ENCODE peak calls at places on chromosomes 5 and 9, in five cellular contexts. A is CD8-positive, alpha-beta T cell; T is right cardiac atrium; U is body of pancreas; K is fibroblast of lung. V is an unnamed sample.

GRCh38 chr5:83011990-83012389 is 65.2 kb downstream of the TMEM167A start:
- DNase-seq in A (no peak), T (no peak), U (no peak), K (no peak), V (no peak)

GRCh38 chr9:76793784-76794431 is 29.7 kb downstream of the PCA3 start:
- DNase-seq in A (no peak), T (no peak), U (no peak), K (no peak), V (no peak)

GRCh38 chr5:151005975-151006576 is 14.3 kb upstream of the GPX3 start:
- DNase-seq in A (no peak), T (peak), U (peak), K (peak), V (no peak)

GRCh38 chr5:168443950-168444700 is 42.1 kb upstream of the RARS1 start:
- DNase-seq in A (no peak), T (no peak), U (no peak), K (peak), V (no peak)

GRCh38 chr5:137858223-137858916 is 9.3 kb upstream of the MYOT start:
- DNase-seq in A (no peak), T (no peak), U (no peak), K (peak), V (no peak)

GRCh38 chr9:36170531-36170930 is 1.3 kb downstream of the CCIN start:
- DNase-seq in A (no peak), T (no peak), U (no peak), K (no peak), V (no peak)

GRCh38 chr9:4970970-4971641 is 14.0 kb upstream of the JAK2 start:
- DNase-seq in A (no peak), T (no peak), U (no peak), K (no peak), V (no peak)

GRCh38 chr5:135565256-135565655 is 13.5 kb downstream of the CXCL14 start:
- DNase-seq in A (no peak), T (no peak), U (no peak), K (no peak), V (no peak)

GRCh38 chr9:101028346-101029299 is at the start of gene PLPPR1:
- DNase-seq in A (no peak), T (peak), U (peak), K (peak), V (no peak)

GRCh38 chr9:89311346-89312153 is 555 bp downstream of the CKS2 start:
- DNase-seq in A (no peak), T (no peak), U (no peak), K (no peak), V (no peak)

GRCh38 chr5:142717582-142718215 is 31.8 kb upstream of the FGF1 start:
- DNase-seq in A (no peak), T (no peak), U (peak), K (peak), V (no peak)

GRCh38 chr5:72013741-72014703 is 93.3 kb upstream of the MAP1B start:
- DNase-seq in A (no peak), T (no peak), U (peak), K (peak), V (no peak)

GRCh38 chr9:20526500-20527319 is 95.6 kb downstream of the MLLT3 start:
- DNase-seq in A (no peak), T (no peak), U (no peak), K (peak), V (no peak)

GRCh38 chr5:111694183-111694582 is 62.8 kb downstream of the NREP start:
- DNase-seq in A (no peak), T (no peak), U (no peak), K (peak), V (no peak)

GRCh38 chr5:78810098-78810497 is 161.5 kb upstream of the LHFPL2 start:
- DNase-seq in A (no peak), T (no peak), U (no peak), K (no peak), V (no peak)

GRCh38 chr9:31355965-31356364 is 1028.5 kb upstream of the ACO1 start:
- DNase-seq in A (no peak), T (no peak), U (no peak), K (no peak), V (no peak)

GRCh38 chr9:94014066-94014654 is 59.0 kb upstream of the BARX1 start:
- DNase-seq in A (no peak), T (no peak), U (no peak), K (peak), V (no peak)

GRCh38 chr5:119055267-119055666 is 15.6 kb upstream of the DMXL1 start:
- DNase-seq in A (no peak), T (no peak), U (no peak), K (peak), V (no peak)

GRCh38 chr5:132825824-132826391 is 4.5 kb downstream of the SHROOM1 start:
- DNase-seq in A (no peak), T (no peak), U (no peak), K (no peak), V (no peak)

GRCh38 chr5:133289686-133290367 is 238.0 kb downstream of the HSPA4 start:
- DNase-seq in A (no peak), T (no peak), U (no peak), K (no peak), V (no peak)

GRCh38 chr9:123399803-123400378 is 43.9 kb downstream of the CRB2 start:
- DNase-seq in A (no peak), T (no peak), U (no peak), K (no peak), V (no peak)

GRCh38 chr9:86892576-86892975 is 54.7 kb downstream of the GAS1 start:
- DNase-seq in A (no peak), T (no peak), U (no peak), K (no peak), V (no peak)

GRCh38 chr5:64869419-64869818 is 100.7 kb downstream of the CWC27 start:
- DNase-seq in A (no peak), T (no peak), U (no peak), K (peak), V (peak)

GRCh38 chr5:1431021-1431811 is 14.0 kb downstream of the SLC6A3 start:
- DNase-seq in A (no peak), T (no peak), U (peak), K (no peak), V (no peak)

GRCh38 chr5:41427505-41427904 is 82.9 kb downstream of the PLCXD3 start:
- DNase-seq in A (no peak), T (no peak), U (no peak), K (no peak), V (no peak)

GRCh38 chr5:173464813-173465212 is 136.6 kb upstream of the STC2 start:
- DNase-seq in A (no peak), T (no peak), U (no peak), K (no peak), V (no peak)

GRCh38 chr5:118891252-118891651 is 97.1 kb downstream of the DTWD2 start:
- DNase-seq in A (no peak), T (no peak), U (no peak), K (no peak), V (peak)

GRCh38 chr5:89878140-89878570 is 531.4 kb downstream of the CETN3 start:
- DNase-seq in A (no peak), T (no peak), U (no peak), K (peak), V (peak)

GRCh38 chr9:90658181-90658580 is 15.6 kb upstream of the DIRAS2 start:
- DNase-seq in A (no peak), T (no peak), U (no peak), K (no peak), V (no peak)

GRCh38 chr5:179874136-179874535 is 15.5 kb upstream of the MRNIP start:
- DNase-seq in A (no peak), T (no peak), U (no peak), K (no peak), V (no peak)

GRCh38 chr5:98121036-98121936 is 652.2 kb upstream of the RGMB start:
- DNase-seq in A (no peak), T (no peak), U (no peak), K (no peak), V (no peak)
- H3K4me3 ChIP-seq in A (no peak), T (no peak), U (no peak), K (no peak), V (no peak)

DNA sequence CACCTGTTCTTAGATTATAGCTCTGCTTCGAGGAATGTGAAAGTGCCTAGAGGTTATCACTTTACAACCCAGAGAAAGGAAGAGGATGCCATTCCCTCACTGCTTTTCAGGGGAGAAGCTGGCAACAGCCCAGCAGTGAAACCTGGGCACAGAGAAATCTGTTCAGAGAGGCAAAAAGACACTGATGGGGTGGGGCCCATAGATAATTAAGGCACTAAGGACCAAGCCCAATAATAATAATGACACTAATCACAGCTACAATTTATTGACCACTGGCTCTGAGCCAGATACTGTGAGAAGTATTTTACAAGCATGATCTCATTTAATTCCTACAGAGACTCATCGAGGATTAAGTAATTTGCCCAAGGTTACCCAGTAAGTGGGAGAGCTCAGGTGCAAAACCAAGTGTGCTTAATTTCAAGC is 168.3 kb downstream of the PIK3R1 start:
- DNase-seq in A (no peak), T (no peak), U (no peak), K (no peak), V (no peak)
- H3K4me3 ChIP-seq in A (no peak), T (no peak), U (no peak), K (no peak), V (no peak)

DNA sequence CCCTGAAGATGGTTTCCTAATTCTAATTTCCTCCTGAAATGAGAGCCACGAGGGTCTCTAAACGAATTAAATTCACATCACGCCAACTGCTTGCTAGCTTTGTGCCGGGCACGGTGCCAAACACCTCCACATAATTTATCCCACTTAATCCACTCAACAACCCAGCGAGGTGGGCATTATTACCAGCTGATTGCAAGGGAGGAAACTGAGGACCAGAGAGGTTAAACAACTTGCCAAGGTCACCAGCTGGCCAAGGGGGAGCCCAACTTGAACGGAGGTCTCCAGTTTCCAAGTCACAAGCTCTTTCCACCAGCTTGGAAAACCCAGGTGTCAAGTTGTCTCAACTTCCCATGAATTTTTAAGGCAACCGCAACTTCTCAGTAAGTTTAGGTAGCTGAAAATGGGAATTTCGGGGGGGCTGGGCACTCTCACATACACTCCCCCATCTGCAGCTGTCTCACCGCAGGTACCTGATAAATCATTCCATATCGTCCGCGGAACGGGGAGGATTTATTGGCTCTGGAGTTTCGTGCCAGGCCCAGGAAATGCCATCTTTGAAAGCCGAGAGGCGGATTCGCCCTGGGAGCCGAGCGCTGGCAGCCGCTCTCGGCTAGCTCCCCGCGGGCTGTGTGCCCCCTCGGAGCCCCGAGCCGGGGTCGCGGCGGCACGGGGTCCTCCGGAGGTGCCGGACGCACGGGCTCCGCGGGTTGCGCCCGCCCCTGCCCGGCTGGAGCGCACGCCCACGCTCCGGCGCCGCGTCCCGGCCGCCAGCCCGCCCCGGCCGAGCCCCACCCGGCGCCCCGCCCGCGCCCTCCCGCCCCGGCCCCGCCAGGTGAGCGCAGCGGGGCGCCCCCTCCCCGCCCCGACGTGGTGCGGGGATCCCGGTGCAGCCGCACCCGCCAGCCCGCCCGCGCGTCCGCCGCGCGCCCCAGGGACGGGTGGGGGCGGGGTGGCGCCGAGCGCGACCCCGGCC is 628 bp downstream of the PTPN3 start:
- DNase-seq in A (no peak), T (no peak), U (peak), K (no peak), V (no peak)
- H3K4me3 ChIP-seq in A (no peak), T (peak), U (peak), K (peak), V (peak)

DNA sequence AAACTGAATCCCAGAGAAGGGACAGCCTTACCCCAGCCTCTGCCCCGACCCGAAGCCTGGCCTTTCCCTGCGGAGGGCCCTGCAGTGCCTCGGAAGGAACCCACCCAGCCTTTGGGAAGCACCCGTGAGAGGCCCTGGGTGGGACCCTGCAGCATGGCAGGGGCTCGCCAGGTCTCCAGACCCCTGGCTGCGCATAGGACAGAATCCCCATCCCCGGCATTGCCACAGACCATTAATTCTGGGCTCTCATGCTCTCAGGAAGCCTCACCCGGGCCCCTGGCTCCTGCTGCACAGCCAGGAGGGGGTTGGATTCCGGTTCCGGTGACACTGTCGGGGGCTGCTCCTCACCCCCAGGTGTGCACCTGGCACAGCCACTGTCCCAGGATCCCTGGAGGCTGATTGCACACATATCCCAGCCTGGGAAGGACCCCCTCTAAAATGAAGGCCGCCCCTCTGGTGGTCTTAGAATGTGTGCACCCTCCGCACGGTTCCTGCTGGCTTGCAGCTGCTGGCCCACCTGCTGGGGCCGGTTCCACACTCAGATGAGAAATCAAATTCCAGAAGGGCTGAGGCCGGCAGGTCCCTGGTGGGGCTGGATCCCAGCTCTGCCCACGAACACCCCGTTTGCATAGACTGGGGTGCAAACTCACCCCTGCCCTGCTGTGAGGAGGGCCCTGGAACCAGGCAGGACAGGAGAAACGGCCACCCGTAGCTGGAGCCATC is 4.7 kb downstream of the EGFL7 start:
- DNase-seq in A (no peak), T (no peak), U (no peak), K (no peak), V (no peak)
- H3K4me3 ChIP-seq in A (no peak), T (peak), U (no peak), K (no peak), V (no peak)

DNA sequence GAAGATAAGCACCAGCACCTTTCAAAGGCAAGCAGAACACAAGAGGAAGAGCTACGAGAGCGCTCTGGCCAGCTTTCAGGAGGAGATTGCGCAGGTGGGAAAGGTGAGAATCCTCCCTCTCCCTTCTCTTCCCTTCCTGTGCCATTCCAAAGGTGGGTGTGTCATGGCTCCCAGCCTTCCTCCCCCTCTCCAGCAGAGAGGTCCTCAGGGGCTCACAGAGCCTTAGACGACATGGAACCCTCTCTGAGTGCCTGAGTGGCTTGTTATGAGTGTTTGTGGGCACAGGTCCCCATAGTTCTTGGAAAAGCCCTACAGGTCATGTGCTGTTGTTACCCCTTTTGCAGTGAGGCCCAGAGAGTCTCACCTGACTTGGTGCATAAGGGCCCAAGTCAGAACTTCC is 5.8 kb downstream of the CCDC180 start:
- DNase-seq in A (no peak), T (no peak), U (no peak), K (no peak), V (no peak)
- H3K4me3 ChIP-seq in A (no peak), T (no peak), U (no peak), K (no peak), V (no peak)

GRCh38 chr5:131275996-131276535 is 12.2 kb downstream of the CDC42SE2 start:
- DNase-seq in A (no peak), T (no peak), U (no peak), K (no peak), V (no peak)

GRCh38 chr5:131272365-131273123 is 8.7 kb downstream of the CDC42SE2 start:
- DNase-seq in A (no peak), T (no peak), U (no peak), K (no peak), V (peak)

GRCh38 chr5:131277415-131277814 is 13.6 kb downstream of the CDC42SE2 start:
- DNase-seq in A (no peak), T (no peak), U (no peak), K (no peak), V (no peak)

GRCh38 chr5:131277875-131278795 is 14.3 kb downstream of the CDC42SE2 start:
- DNase-seq in A (no peak), T (no peak), U (no peak), K (no peak), V (no peak)

DNA sequence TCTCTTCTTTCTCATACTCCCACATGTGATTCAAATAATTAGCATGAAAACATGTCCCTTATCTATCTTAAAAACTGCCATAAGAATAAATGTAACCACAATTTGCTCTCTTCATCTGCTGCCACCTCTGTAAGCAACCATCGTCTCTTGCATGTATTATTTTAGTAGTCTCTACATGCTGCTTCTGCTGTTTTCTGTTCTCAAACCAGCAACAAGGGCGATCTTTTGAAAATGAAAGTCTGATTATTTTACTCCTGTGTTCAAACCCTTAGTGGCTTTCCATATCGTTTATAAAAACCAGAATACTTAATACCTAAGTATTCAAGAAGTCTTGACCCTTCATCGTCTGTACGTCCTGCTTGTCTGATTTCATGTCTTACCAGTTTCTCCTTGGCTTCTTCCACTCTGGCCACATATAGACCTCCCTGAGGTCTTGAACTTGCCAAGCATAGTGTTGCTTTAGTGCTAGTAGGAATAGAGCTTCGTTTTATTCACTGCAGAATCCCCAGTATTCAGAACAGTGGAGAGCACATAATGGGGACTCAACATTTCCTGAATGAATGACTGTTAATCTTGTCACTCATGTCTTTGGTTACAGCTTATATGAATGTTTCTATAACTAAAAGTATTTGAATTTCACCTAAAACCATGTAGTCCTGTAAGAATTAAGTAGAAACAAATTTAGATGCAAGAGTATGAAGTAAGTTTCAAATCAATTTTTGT is 10.6 kb downstream of the CDC42SE2 start:
- DNase-seq in A (no peak), T (no peak), U (no peak), K (no peak), V (no peak)
- H3K4me3 ChIP-seq in A (peak), T (no peak), U (no peak), K (no peak), V (no peak)

GRCh38 chr9:130433947-130434262 is 10.9 kb upstream of the ASS1 start:
- DNase-seq in A (no peak), T (no peak), U (no peak), K (no peak), V (no peak)

GRCh38 chr9:130432362-130432761 is 12.4 kb upstream of the ASS1 start:
- DNase-seq in A (no peak), T (no peak), U (no peak), K (no peak), V (no peak)

GRCh38 chr9:130431536-130432303 is 13.0 kb upstream of the ASS1 start:
- DNase-seq in A (no peak), T (no peak), U (no peak), K (no peak), V (no peak)

GRCh38 chr9:130433168-130433946 is 11.4 kb upstream of the ASS1 start:
- DNase-seq in A (peak), T (peak), U (peak), K (peak), V (no peak)

DNA sequence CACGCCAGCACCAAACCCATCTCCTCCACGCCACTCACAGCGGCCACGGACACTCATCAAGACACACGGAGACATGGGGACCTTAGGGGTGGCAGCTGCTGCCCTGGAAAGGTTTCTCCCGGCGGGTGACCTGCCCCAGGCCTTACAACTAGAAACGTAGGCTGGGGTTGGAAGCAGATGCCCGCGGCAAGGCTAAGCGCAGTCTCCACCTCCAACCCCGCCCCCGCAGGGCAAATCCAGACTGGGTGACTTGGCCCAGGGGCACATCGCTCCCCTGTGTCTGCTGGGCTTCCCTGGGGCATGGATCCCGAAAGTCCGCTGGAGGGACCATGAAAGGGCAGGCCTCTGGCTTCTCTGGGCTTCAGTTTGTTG is 12.0 kb upstream of the ASS1 start:
- DNase-seq in A (no peak), T (no peak), U (no peak), K (no peak), V (no peak)
- H3K4me3 ChIP-seq in A (peak), T (no peak), U (no peak), K (no peak), V (peak)